ENCODE peak calls at places on chromosomes 7 and 10, in ten cellular contexts. P, K, E, U, L, F, W, Y, H and C are unnamed samples.

GRCh38 chr7:108109216-108109908 is 20.8 kb downstream of the LAMB4 start:
- DNase-seq in K (no peak), U (no peak), E (no peak), Y (peak; percentile 33), P (peak; percentile 28), H (no peak), F (no peak), W (no peak), L (no peak), C (peak; percentile 22)

GRCh38 chr7:19020711-19021110 is 96.7 kb downstream of the TWIST1 start:
- DNase-seq in L (peak; percentile 91), F (no peak), U (peak; percentile 41), H (no peak), K (no peak), W (peak; percentile 72), E (no peak), Y (no peak), P (no peak), C (no peak)

GRCh38 chr7:25944777-25945176 is 207.2 kb upstream of the NFE2L3 start:
- DNase-seq in P (no peak), U (no peak), H (no peak), F (no peak), Y (no peak), L (no peak), K (no peak), W (no peak), E (no peak), C (no peak)

GRCh38 chr7:48139461-48139860 is 31.8 kb upstream of the ABCA13 start:
- DNase-seq in P (peak; percentile 16), F (no peak), K (no peak), E (no peak), W (no peak), L (peak; percentile 20), H (no peak), Y (peak; percentile 33), U (peak; percentile 28), C (no peak)

GRCh38 chr7:107850671-107851070 is 40.3 kb upstream of the DLD start:
- DNase-seq in W (no peak), E (no peak), L (no peak), P (no peak), K (no peak), Y (peak; percentile 9), F (no peak), H (no peak), U (no peak), C (no peak)

GRCh38 chr7:18886801-18887200 is 230.6 kb downstream of the TWIST1 start:
- DNase-seq in P (no peak), U (no peak), L (no peak), K (no peak), H (no peak), Y (no peak), F (no peak), E (no peak), W (no peak), C (no peak)

GRCh38 chr7:100680589-100681271 is 7.2 kb downstream of the GNB2 start:
- DNase-seq in Y (no peak), K (peak; percentile 70), U (no peak), H (no peak), W (no peak), F (no peak), L (no peak), E (peak; percentile 89), P (no peak), C (no peak)

GRCh38 chr10:28587970-28588290 is 55.0 kb downstream of the WAC start:
- DNase-seq in K (no peak), E (peak; percentile 11), H (peak; percentile 24), P (no peak), U (peak; percentile 75), F (no peak), Y (peak; percentile 86), W (peak; percentile 42), L (peak; percentile 77), C (no peak)

GRCh38 chr10:1045415-1045814 is 3.5 kb downstream of the IDI1 start:
- DNase-seq in K (no peak), W (no peak), U (no peak), H (no peak), L (no peak), F (no peak), P (no peak), E (no peak), Y (no peak), C (no peak)

GRCh38 chr7:35555386-35555785 is 139.5 kb downstream of the HERPUD2 start:
- DNase-seq in P (no peak), E (no peak), Y (no peak), K (no peak), W (no peak), L (no peak), F (no peak), H (no peak), U (no peak), C (no peak)

GRCh38 chr10:46234026-46234425 is 52.8 kb upstream of the ANTXRL start:
- DNase-seq in P (no peak), U (no peak), E (no peak), F (peak; percentile 11), Y (no peak), K (peak; percentile 37), W (no peak), H (no peak), L (no peak), C (no peak)

GRCh38 chr7:28748934-28749584 is 209.1 kb downstream of the TRIL start:
- DNase-seq in W (peak; percentile 82), F (no peak), E (no peak), U (peak; percentile 71), Y (no peak), L (peak; percentile 74), P (peak; percentile 33), K (no peak), H (no peak), C (peak; percentile 62)

GRCh38 chr10:22230331-22230833 is 12.6 kb upstream of the EBLN1 start:
- DNase-seq in F (no peak), P (peak; percentile 46), H (no peak), W (peak; percentile 45), Y (peak; percentile 85), K (no peak), E (peak; percentile 68), U (peak; percentile 29), L (peak; percentile 67), C (peak; percentile 60)

GRCh38 chr10:32971536-32972091 is 13.6 kb upstream of the ITGB1 start:
- DNase-seq in H (no peak), Y (no peak), U (no peak), W (no peak), P (no peak), F (no peak), E (no peak), K (no peak), L (no peak), C (no peak)

GRCh38 chr7:2399848-2400587 is 3.4 kb upstream of the CHST12 start:
- DNase-seq in K (peak; percentile 92), E (peak; percentile 97), H (peak; percentile 87), L (peak; percentile 97), F (peak; percentile 72), U (peak; percentile 95), P (peak; percentile 44), W (peak; percentile 70), Y (peak; percentile 98), C (peak; percentile 74)
- H3K4me3 ChIP-seq in K (no peak overlapping the region), E (peak overlapping the region; percentile 3), H (peak overlapping the region; percentile 18), L (peak overlapping the region; percentile 28), F (no peak overlapping the region), U (no peak overlapping the region), P (no peak overlapping the region), W (no peak overlapping the region), Y (no peak overlapping the region), C (no peak overlapping the region)

GRCh38 chr10:70761031-70761601 is 24.1 kb downstream of the TBATA start:
- DNase-seq in P (no peak), K (peak; percentile 34), U (no peak), F (no peak), E (peak; percentile 63), W (no peak), Y (peak; percentile 54), L (no peak), H (no peak), C (no peak)

GRCh38 chr10:70763567-70763966 is 21.6 kb downstream of the TBATA start:
- DNase-seq in K (peak; percentile 42), W (no peak), P (no peak), E (no peak), L (no peak), U (no peak), Y (no peak), H (no peak), F (no peak), C (no peak)

GRCh38 chr10:70760271-70760787 is 24.8 kb downstream of the TBATA start:
- DNase-seq in Y (no peak), F (no peak), K (peak; percentile 55), L (no peak), E (peak; percentile 11), H (no peak), U (no peak), W (no peak), P (no peak), C (no peak)

GRCh38 chr10:70762441-70763177 is 22.6 kb downstream of the TBATA start:
- DNase-seq in K (peak; percentile 37), F (no peak), E (peak; percentile 60), U (no peak), P (no peak), Y (no peak), W (no peak), H (no peak), L (no peak), C (no peak)

GRCh38 chr10:70761727-70762350 is 23.3 kb downstream of the TBATA start:
- DNase-seq in W (no peak), L (no peak), E (no peak), P (no peak), K (peak; percentile 57), Y (no peak), U (no peak), H (no peak), F (no peak), C (no peak)
- TF ChIP-seq CTCF in W (no peak), L (no peak), E (no peak), P (no peak), K (no peak), Y (no peak), U (no peak), H (no peak), F (no peak), C (no peak)

DNA sequence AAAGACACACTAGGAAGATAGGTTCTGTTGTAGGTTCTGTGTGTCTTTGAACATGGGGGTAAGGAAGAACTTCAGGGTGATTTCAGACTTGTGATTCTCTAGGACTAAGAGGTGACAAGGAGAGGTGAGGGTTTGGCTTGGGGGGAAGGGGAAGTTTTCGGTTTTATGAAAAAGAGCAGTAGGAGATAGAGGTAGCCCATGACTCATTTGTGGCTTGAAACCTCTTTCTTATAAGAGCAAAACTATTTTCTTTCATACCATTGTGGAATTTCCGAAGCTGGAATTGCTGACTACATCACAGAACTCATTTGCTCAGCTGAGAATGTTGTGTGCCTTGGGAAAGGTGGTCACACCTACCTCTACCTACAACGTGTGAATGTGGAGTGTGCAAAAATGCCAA is 39.6 kb upstream of the IKZF1 start:
- DNase-seq in K (no peak), P (no peak), L (no peak), U (no peak), Y (no peak), W (peak; percentile 46), F (no peak), H (no peak), E (no peak), C (peak; percentile 53)
- H3K4me3 ChIP-seq in K (no peak overlapping the region), P (no peak overlapping the region), L (no peak overlapping the region), U (no peak overlapping the region), Y (no peak overlapping the region), W (no peak overlapping the region), F (no peak overlapping the region), H (no peak overlapping the region), E (no peak overlapping the region), C (no peak overlapping the region)

DNA sequence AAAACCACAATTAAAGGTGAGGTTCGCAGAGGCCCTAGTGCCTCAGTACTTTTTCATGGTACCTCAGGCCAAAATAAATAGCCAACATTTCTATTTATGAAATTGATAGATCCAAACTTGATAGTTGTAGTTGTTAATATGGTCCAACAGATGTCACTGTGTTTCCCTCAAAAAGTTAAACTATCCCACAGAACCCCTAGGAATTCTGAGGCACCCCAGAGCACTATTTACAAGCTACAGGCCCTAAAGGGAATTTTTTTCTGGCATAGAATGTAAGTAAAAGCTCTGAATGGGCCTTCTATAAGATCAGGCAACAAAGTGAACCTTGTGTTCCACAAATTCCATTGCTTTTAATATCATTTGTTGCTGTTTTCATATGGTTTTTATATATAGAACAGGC is 3.8 kb upstream of the ARL4A start:
- DNase-seq in W (no peak), U (peak; percentile 33), Y (peak; percentile 54), H (no peak), F (no peak), L (no peak), E (peak; percentile 26), P (peak; percentile 38), K (no peak), C (no peak)
- TF ChIP-seq CTCF in W (peak; percentile 44), U (peak; percentile 51), Y (peak; percentile 39), H (peak; percentile 54), F (no peak), L (peak; percentile 38), E (peak; percentile 50), P (peak; percentile 64), K (no peak), C (no peak)